ENCODE peak calls at places on chromosomes 13 and 19, in eight cellular contexts. Z is AG04450; U is left cardiac atrium; X is lower leg skin; L is activated T-cell treated with anti-CD3 and anti-CD28 coated beads, Interleukin-2, amount 50 U/mL, for 1 hour; B is fibroblast of lung; I is left colon; G is bronchial epithelial cell. W is an unnamed sample.

GRCh38 chr19:412356-413355 is 3.7 kb upstream of the C2CD4C start:
- DNase-seq in L (no peak), X (no peak), I (no peak), B (no peak), G (no peak), U (peak), Z (no peak), W (no peak)

GRCh38 chr13:110136660-110137585 is 170.0 kb downstream of the COL4A1 start:
- DNase-seq in L (no peak), B (no peak), U (no peak), X (peak), I (no peak), Z (no peak), G (no peak), W (peak)

GRCh38 chr19:49114630-49115363 is 627 bp downstream of the LIN7B start:
- DNase-seq in G (no peak), Z (no peak), L (peak), B (peak), I (peak), X (peak), U (peak), W (no peak)

GRCh38 chr13:39616087-39616694 is 13.2 kb upstream of the LHFPL6 start:
- DNase-seq in I (peak), G (peak), B (peak), U (peak), L (no peak), X (peak), Z (peak), W (peak)

GRCh38 chr19:13022111-13022858 is 27.0 kb downstream of the NFIX start:
- DNase-seq in Z (peak), L (no peak), X (no peak), G (no peak), I (peak), U (no peak), B (peak), W (peak)

GRCh38 chr13:47334173-47334572 is 437.3 kb upstream of the HTR2A start:
- DNase-seq in L (no peak), I (no peak), U (no peak), B (peak), G (no peak), Z (peak), X (peak), W (no peak)

GRCh38 chr13:35527451-35527850 is 51.0 kb upstream of the MAB21L1 start:
- DNase-seq in L (no peak), G (no peak), I (no peak), Z (no peak), X (no peak), B (no peak), U (no peak), W (no peak)

GRCh38 chr13:36758345-36758744 is 60.7 kb upstream of the RFXAP start:
- DNase-seq in U (no peak), Z (no peak), L (no peak), X (no peak), I (no peak), G (no peak), B (no peak), W (no peak)

GRCh38 chr13:77919351-77920294 is 992 bp upstream of the EDNRB start:
- DNase-seq in U (peak), B (peak), I (peak), X (no peak), L (no peak), G (no peak), Z (no peak), W (no peak)

GRCh38 chr19:54421521-54421920 is 6.3 kb downstream of the TTYH1 start:
- DNase-seq in L (no peak), Z (no peak), G (no peak), U (no peak), I (no peak), X (no peak), B (no peak), W (no peak)

GRCh38 chr19:30557927-30558557 is 185.9 kb downstream of the ZNF536 start:
- DNase-seq in Z (no peak), B (no peak), X (no peak), G (no peak), U (no peak), L (no peak), I (no peak), W (no peak)

GRCh38 chr13:66887088-66887487 is 343.0 kb downstream of the PCDH9 start:
- DNase-seq in L (no peak), G (no peak), X (no peak), I (no peak), Z (peak), B (peak), U (no peak), W (no peak)

GRCh38 chr13:72638059-72638815 is 89.2 kb downstream of the MZT1 start:
- DNase-seq in B (peak), X (no peak), U (no peak), Z (no peak), G (peak), L (no peak), I (no peak), W (no peak)

GRCh38 chr19:19259741-19260140 is 13.4 kb downstream of the TM6SF2 start:
- DNase-seq in Z (no peak), L (no peak), B (peak), X (no peak), U (no peak), G (peak), I (no peak), W (no peak)

GRCh38 chr13:73625562-73626339 is 508.5 kb downstream of the KLF12 start:
- DNase-seq in X (no peak), I (no peak), B (no peak), L (no peak), G (no peak), U (no peak), Z (no peak), W (no peak)

GRCh38 chr13:35995136-35995535 is 136.0 kb downstream of the DCLK1 start:
- DNase-seq in X (no peak), I (no peak), G (peak), B (no peak), U (no peak), Z (no peak), L (no peak), W (no peak)

GRCh38 chr19:330503-330902 is 14.1 kb downstream of the MIER2 start:
- DNase-seq in U (no peak), G (no peak), Z (no peak), X (no peak), B (no peak), I (no peak), L (no peak), W (no peak)

GRCh38 chr13:45257638-45258338 is 56.9 kb upstream of the KCTD4 start:
- DNase-seq in X (no peak), B (peak), G (peak), L (no peak), Z (no peak), I (no peak), U (no peak), W (peak)

GRCh38 chr19:14127176-14127575 is 9.2 kb downstream of the ASF1B start:
- DNase-seq in Z (no peak), B (no peak), L (no peak), U (no peak), I (no peak), G (no peak), X (no peak), W (no peak)

GRCh38 chr19:2847507-2847906 is 6.2 kb downstream of the ZNF555 start:
- DNase-seq in X (no peak), Z (no peak), L (no peak), B (no peak), U (no peak), I (no peak), G (no peak), W (no peak)

GRCh38 chr19:2700660-2701360 is 1.7 kb downstream of the GNG7 start:
- DNase-seq in X (no peak), B (no peak), L (no peak), Z (no peak), I (no peak), U (no peak), G (no peak), W (no peak)

GRCh38 chr19:2101417-2102335 is 5.0 kb downstream of the IZUMO4 start:
- DNase-seq in X (no peak), Z (no peak), U (no peak), I (no peak), L (no peak), B (no peak), G (no peak), W (no peak)

GRCh38 chr19:28549680-28550277 is 663.2 kb downstream of the UQCRFS1 start:
- DNase-seq in G (no peak), U (no peak), Z (no peak), B (no peak), I (no peak), X (no peak), L (no peak), W (no peak)

GRCh38 chr19:19386373-19386869 is 19.1 kb upstream of the GATAD2A start:
- DNase-seq in Z (no peak), G (no peak), B (no peak), U (no peak), X (no peak), L (peak), I (no peak), W (no peak)

GRCh38 chr13:76667551-76667950 is 218.7 kb downstream of the KCTD12 start:
- DNase-seq in U (no peak), I (no peak), L (no peak), G (peak), Z (peak), B (peak), X (peak), W (no peak)

W was measured in GM20000.